ENCODE peak calls at places on chromosomes 11 and 22, in seven cellular contexts. P is right cardiac atrium; Q is activated T-helper 1 cell treated with anti-CD3 and anti-CD28 coated beads, Interleukin-2, amount 50 U/mL, for 16 hours; E is Kasumi-1; U is endothelial cell; S is stimulated activated CD4-positive, alpha-beta T cell treated with anti-CD3 and anti-CD28 coated beads, TNF-alpha, amount 100 ng/mL, for 48 hours; B is germinal center. C is an unnamed sample.

GRCh38 chr11:62141111-62142042 is 17.6 kb downstream of the INCENP start:
- DNase-seq in B (no peak), U (no peak), Q (no peak), E (no peak), P (no peak), S (no peak), C (no peak)

GRCh38 chr11:128929991-128930390 is 12.7 kb downstream of the TP53AIP1 start:
- DNase-seq in B (no peak), P (no peak), Q (no peak), S (no peak), U (no peak), E (no peak), C (no peak)

GRCh38 chr11:43632171-43632570 is 48.4 kb upstream of the HSD17B12 start:
- DNase-seq in P (no peak), S (no peak), Q (no peak), U (no peak), B (no peak), E (no peak), C (no peak)

GRCh38 chr22:35349704-35350538 is 31.0 kb upstream of the HMOX1 start:
- DNase-seq in E (no peak), P (peak), U (no peak), B (peak), Q (no peak), S (no peak), C (no peak)

GRCh38 chr11:15775051-15775541 is 581.2 kb downstream of the SOX6 start:
- DNase-seq in Q (no peak), B (no peak), S (no peak), E (no peak), P (peak), U (no peak), C (no peak)

GRCh38 chr11:92941676-92942571 is 27.5 kb upstream of the MTNR1B start:
- DNase-seq in E (peak), U (no peak), Q (no peak), S (no peak), B (peak), P (no peak), C (no peak)

GRCh38 chr11:134358165-134358852 is 26.5 kb downstream of the GLB1L2 start:
- DNase-seq in Q (no peak), B (no peak), E (no peak), P (no peak), S (no peak), U (no peak), C (no peak)

GRCh38 chr22:20571531-20572007 is 64.2 kb downstream of the MED15 start:
- DNase-seq in S (peak), B (peak), U (peak), P (peak), E (peak), Q (peak), C (no peak)

GRCh38 chr11:94776351-94777321 is 8.5 kb downstream of the AMOTL1 start:
- DNase-seq in B (no peak), Q (no peak), S (no peak), U (no peak), P (peak), E (peak), C (no peak)

GRCh38 chr11:35838071-35838470 is 105.8 kb upstream of the LDLRAD3 start:
- DNase-seq in Q (no peak), S (no peak), B (no peak), U (no peak), E (no peak), P (no peak), C (no peak)

GRCh38 chr22:26975865-26976264 is 318.5 kb downstream of the MIAT start:
- DNase-seq in B (no peak), U (no peak), Q (no peak), P (no peak), E (no peak), S (no peak), C (no peak)

GRCh38 chr22:46578824-46579561 is 41.2 kb upstream of the GRAMD4 start:
- DNase-seq in E (no peak), U (no peak), P (peak), S (no peak), B (no peak), Q (no peak), C (peak)

GRCh38 chr11:112019066-112019465 is 6.1 kb upstream of the DLAT start:
- DNase-seq in U (no peak), E (no peak), B (no peak), P (no peak), Q (no peak), S (no peak), C (no peak)

GRCh38 chr22:44192098-44192810 is 11.5 kb downstream of the PARVG start:
- DNase-seq in U (no peak), E (peak), S (peak), P (no peak), Q (no peak), B (no peak), C (no peak)

GRCh38 chr11:69654660-69655478 is 13.9 kb downstream of the CCND1 start:
- DNase-seq in B (no peak), E (no peak), S (no peak), P (peak), Q (no peak), U (no peak), C (no peak)

GRCh38 chr11:9573775-9574555 is 495 bp downstream of the WEE1 start:
- DNase-seq in Q (peak), U (peak), B (peak), E (no peak), P (peak), S (no peak), C (no peak)

GRCh38 chr11:69010964-69011623 is 2.0 kb downstream of the MRGPRF start:
- DNase-seq in S (peak), U (peak), P (peak), Q (no peak), E (no peak), B (peak), C (peak)

GRCh38 chr11:34890812-34891211 is 25.4 kb downstream of the APIP start:
- DNase-seq in P (no peak), Q (no peak), B (no peak), E (peak), S (no peak), U (no peak), C (no peak)

GRCh38 chr22:30947163-30947820 is 21.3 kb downstream of the MORC2 start:
- DNase-seq in U (peak), S (no peak), B (no peak), E (no peak), Q (no peak), P (peak), C (peak)

GRCh38 chr11:66934971-66935779 is 23.0 kb downstream of the PC start:
- DNase-seq in E (no peak), B (no peak), Q (no peak), U (no peak), P (no peak), S (no peak), C (no peak)

GRCh38 chr11:18723991-18724390 is 2.0 kb downstream of the IGSF22 start:
- DNase-seq in U (no peak), B (no peak), S (no peak), P (no peak), Q (no peak), E (no peak), C (no peak)

GRCh38 chr22:42967933-42968332 is 47.0 kb downstream of the PACSIN2 start:
- DNase-seq in U (no peak), P (peak), B (peak), Q (no peak), S (no peak), E (peak), C (no peak)

GRCh38 chr11:79390923-79391322 is 49.9 kb downstream of the TENM4 start:
- DNase-seq in P (no peak), S (no peak), B (no peak), U (no peak), Q (no peak), E (no peak), C (no peak)

GRCh38 chr22:28711820-28712777 is 29.5 kb downstream of the CHEK2 start:
- DNase-seq in U (no peak), E (no peak), S (no peak), P (no peak), B (no peak), Q (no peak), C (no peak)

GRCh38 chr11:61862714-61863547 is 28.4 kb downstream of the FADS3 start:
- DNase-seq in Q (no peak), S (no peak), E (no peak), B (no peak), U (no peak), P (peak), C (no peak)

GRCh38 chr11:298406-299065 is 790 bp downstream of the IFITM5 start:
- DNase-seq in S (no peak), Q (no peak), P (peak), E (no peak), U (no peak), B (no peak), C (no peak)

GRCh38 chr11:8330896-8331295 is 67.2 kb upstream of the LMO1 start:
- DNase-seq in Q (no peak), S (no peak), P (no peak), B (no peak), E (no peak), U (no peak), C (no peak)

GRCh38 chr11:75557649-75558494 is 4.2 kb upstream of the SERPINH1 start:
- DNase-seq in Q (no peak), S (no peak), B (no peak), U (no peak), P (peak), E (no peak), C (no peak)

GRCh38 chr11:69233761-69234136 is 60.2 kb upstream of the MYEOV start:
- DNase-seq in Q (no peak), U (no peak), B (no peak), E (no peak), S (no peak), P (no peak), C (no peak)

C was measured in thoracic aorta.